ENCODE peak calls at places on chromosomes 6 and 20, in four cellular contexts. K, I, O and V are unnamed samples. For H3K36me3, the result is how much of the 10 kb centered on the place peaks cover.

GRCh38 chr6:46719099-46719498 is 16.1 kb downstream of the PLA2G7 start:
- DNase-seq in O (peak), K (no peak), I (peak), V (no peak)

GRCh38 chr6:26232950-26233607 is 131.9 kb upstream of the BTN3A2 start:
- DNase-seq in O (no peak), I (peak), K (no peak), V (no peak)

GRCh38 chr20:2688041-2688591 is 4.5 kb upstream of the EBF4 start:
- DNase-seq in O (peak), I (peak), K (peak), V (no peak)

GRCh38 chr20:23995905-23996666 is 7.5 kb upstream of the GGTLC1 start:
- DNase-seq in K (no peak), I (peak), O (peak), V (peak)

GRCh38 chr6:149967591-149967990 is 3.8 kb downstream of the ULBP1 start:
- DNase-seq in I (no peak), K (no peak), O (no peak), V (no peak)

GRCh38 chr6:126153661-126154060 is 167.3 kb downstream of the TRMT11 start:
- DNase-seq in K (no peak), I (peak), O (no peak), V (no peak)

GRCh38 chr6:80134065-80134464 is 27.6 kb downstream of the BCKDHB start:
- DNase-seq in K (no peak), O (no peak), I (no peak), V (no peak)

GRCh38 chr6:5215799-5216198 is 45.0 kb downstream of the LYRM4 start:
- DNase-seq in K (no peak), O (no peak), I (no peak), V (no peak)

GRCh38 chr6:27651371-27651732 is 178.4 kb upstream of the ZNF184 start:
- DNase-seq in I (no peak), K (no peak), O (peak), V (no peak)

GRCh38 chr6:161458199-161458598 is 184.3 kb upstream of the AGPAT4 start:
- DNase-seq in I (no peak), K (no peak), O (no peak), V (no peak)

GRCh38 chr6:34658605-34659218 is 37.9 kb downstream of the ILRUN start:
- DNase-seq in K (no peak), I (no peak), O (no peak), V (no peak)

GRCh38 chr6:122014961-122015360 is 384.5 kb upstream of the HSF2 start:
- DNase-seq in O (no peak), K (no peak), I (peak), V (no peak)

GRCh38 chr20:1105599-1106194 is 12.7 kb upstream of the PSMF1 start:
- DNase-seq in K (no peak), O (no peak), I (no peak), V (no peak)

GRCh38 chr6:128368213-128369000 is 152.0 kb downstream of the PTPRK start:
- DNase-seq in I (no peak), O (no peak), K (no peak), V (no peak)

GRCh38 chr6:90401933-90402830 is 105.5 kb upstream of the BACH2 start:
- DNase-seq in I (no peak), K (no peak), O (no peak), V (no peak)

GRCh38 chr6:139262519-139263300 is 29.1 kb downstream of the TXLNB start:
- DNase-seq in I (no peak), K (no peak), O (no peak), V (no peak)

GRCh38 chr6:5344038-5344437 is 82.7 kb downstream of the FARS2 start:
- DNase-seq in I (no peak), K (no peak), O (no peak), V (no peak)

GRCh38 chr6:66054967-66055366 is 347.9 kb upstream of the EYS start:
- DNase-seq in K (no peak), O (no peak), I (no peak), V (no peak)

GRCh38 chr6:147219463-147219862 is 15.2 kb downstream of the STXBP5 start:
- DNase-seq in I (no peak), O (no peak), K (no peak), V (no peak)

GRCh38 chr6:98836025-98836961 is 1.9 kb downstream of the POU3F2 start:
- DNase-seq in K (no peak), O (no peak), I (no peak), V (no peak)

DNA sequence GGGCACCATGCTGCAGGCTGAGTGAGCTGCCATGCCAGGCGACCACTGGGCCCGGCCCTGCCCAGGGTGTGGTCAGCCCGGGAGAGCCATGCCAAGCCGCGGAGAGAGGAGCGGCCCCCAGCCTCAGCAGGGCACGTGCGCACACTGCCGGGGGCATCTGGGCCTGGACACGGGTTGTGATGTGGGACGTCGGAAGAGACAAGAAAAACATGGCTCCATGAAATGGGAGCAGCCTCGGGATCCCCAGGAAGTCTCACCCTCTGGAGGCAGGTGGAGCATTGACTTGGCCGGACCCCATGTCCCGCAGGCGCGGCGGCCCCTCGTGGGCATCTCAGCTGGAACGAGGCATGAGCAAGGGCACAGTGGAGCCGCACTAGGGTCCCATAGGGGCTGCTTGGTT is 16.8 kb upstream of the SLCO4A1 start:
- DNase-seq in O (no peak), I (no peak), K (no peak), V (no peak)
- H3K27ac ChIP-seq in O (no peak), I (no peak), K (no peak), V (no peak)

GRCh38 chr20:18223399-18223798 is 64.9 kb upstream of the ZNF133 start:
- DNase-seq in I (no peak), O (peak), K (no peak), V (no peak)
- H3K36me3 ChIP-seq in I (under half), O (under half), K (under half), V (under half)

GRCh38 chr6:38192486-38192885 is 373.0 kb downstream of the ZFAND3 start:
- DNase-seq in I (no peak), K (no peak), O (no peak), V (no peak)
- H3K27ac ChIP-seq in I (no peak), K (no peak), O (no peak), V (no peak)

DNA sequence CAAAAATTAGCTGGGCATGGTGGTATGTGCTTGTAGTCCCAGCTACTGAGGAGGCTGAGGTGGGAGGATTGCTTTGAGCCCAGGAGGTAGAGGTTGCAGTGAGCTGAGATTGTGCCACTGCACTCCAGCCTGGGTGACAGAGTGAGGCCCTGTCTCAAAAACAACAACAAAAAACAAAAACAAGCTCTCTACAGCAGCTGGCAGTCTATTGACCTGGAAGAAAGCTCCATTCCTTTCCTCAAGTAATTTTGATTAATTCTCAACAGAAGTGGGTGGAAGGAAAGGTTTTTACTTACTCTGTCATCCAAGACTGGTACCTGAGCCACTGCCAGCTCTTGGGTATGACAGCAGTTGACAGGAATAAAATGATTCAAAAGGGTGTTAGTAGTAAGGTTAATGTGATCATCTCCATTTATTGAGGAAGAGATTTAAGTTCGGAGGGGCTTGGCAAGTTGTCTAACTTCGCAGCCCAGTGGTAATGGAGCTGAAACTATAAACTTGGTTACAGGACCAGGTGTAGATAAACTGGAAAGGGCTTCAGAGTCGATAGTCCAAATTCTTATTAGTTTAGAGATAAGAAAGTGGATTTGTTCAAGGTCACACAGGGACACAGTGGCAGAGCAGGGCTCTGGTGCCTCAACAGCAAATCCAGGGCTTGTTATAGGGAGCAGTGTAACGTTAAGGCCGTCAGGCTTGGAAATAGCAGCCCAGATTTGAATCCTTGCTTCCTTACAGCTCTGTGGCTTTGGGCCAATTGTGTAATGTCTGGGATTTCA is 14.8 kb downstream of the SRSF3 start:
- DNase-seq in I (no peak), O (peak), K (peak), V (no peak)
- H3K36me3 ChIP-seq in I (under half), O (under half), K (half or more), V (under half)

GRCh38 chr20:32362924-32363364 is 4.8 kb downstream of the ASXL1 start:
- DNase-seq in O (no peak), I (no peak), K (no peak), V (no peak)
- H3K27ac ChIP-seq in O (peak), I (peak), K (no peak), V (no peak)

GRCh38 chr20:62326559-62326958 is 23.8 kb downstream of the ADRM1 start:
- DNase-seq in I (no peak), O (no peak), K (no peak), V (no peak)
- H3K36me3 ChIP-seq in I (under half), O (under half), K (half or more), V (half or more)